ENCODE peak calls at places on chromosomes 11 and 22, in nine cellular contexts. One of them, this sample, is unnamed.

GRCh38 chr22:24592144-24592845 is 578 bp downstream of the LRRC75B start:
- DNase-seq in PC-3: no peak
- DNase-seq in HFF-Myc: no peak
- DNase-seq in CD8-positive, alpha-beta memory T cell: no peak
- DNase-seq in pancreas: no peak
- DNase-seq in astrocyte of the cerebellum: no peak
- DNase-seq in AG10803: peak
- DNase-seq in ovary: peak
- DNase-seq in astrocyte of the spinal cord: no peak
- DNase-seq in this sample: no peak

GRCh38 chr11:119198925-119199324 is 7.2 kb upstream of the CBL start:
- DNase-seq in HFF-Myc: no peak
- DNase-seq in pancreas: no peak
- DNase-seq in astrocyte of the cerebellum: no peak
- DNase-seq in astrocyte of the spinal cord: no peak
- DNase-seq in AG10803: no peak
- DNase-seq in PC-3: no peak
- DNase-seq in ovary: no peak
- DNase-seq in CD8-positive, alpha-beta memory T cell: no peak
- DNase-seq in this sample: no peak

GRCh38 chr11:130916910-130917309 is 631 bp upstream of the SNX19 start:
- DNase-seq in astrocyte of the cerebellum: no peak
- DNase-seq in CD8-positive, alpha-beta memory T cell: no peak
- DNase-seq in astrocyte of the spinal cord: no peak
- DNase-seq in PC-3: no peak
- DNase-seq in AG10803: no peak
- DNase-seq in pancreas: no peak
- DNase-seq in HFF-Myc: no peak
- DNase-seq in ovary: no peak
- DNase-seq in this sample: no peak

GRCh38 chr11:15101072-15101701 is 13.5 kb upstream of the INSC start:
- DNase-seq in AG10803: peak
- DNase-seq in ovary: peak
- DNase-seq in PC-3: peak
- DNase-seq in CD8-positive, alpha-beta memory T cell: peak
- DNase-seq in astrocyte of the cerebellum: peak
- DNase-seq in astrocyte of the spinal cord: peak
- DNase-seq in pancreas: peak
- DNase-seq in HFF-Myc: no peak
- DNase-seq in this sample: no peak

GRCh38 chr11:8613036-8613435 is 19.0 kb upstream of the STK33 start:
- DNase-seq in astrocyte of the spinal cord: no peak
- DNase-seq in CD8-positive, alpha-beta memory T cell: no peak
- DNase-seq in astrocyte of the cerebellum: no peak
- DNase-seq in pancreas: no peak
- DNase-seq in ovary: no peak
- DNase-seq in HFF-Myc: no peak
- DNase-seq in PC-3: no peak
- DNase-seq in AG10803: no peak
- DNase-seq in this sample: peak

GRCh38 chr22:50546326-50547230 is 879 bp downstream of the KLHDC7B start:
- DNase-seq in pancreas: no peak
- DNase-seq in ovary: no peak
- DNase-seq in CD8-positive, alpha-beta memory T cell: peak
- DNase-seq in PC-3: no peak
- DNase-seq in astrocyte of the spinal cord: no peak
- DNase-seq in AG10803: no peak
- DNase-seq in astrocyte of the cerebellum: no peak
- DNase-seq in HFF-Myc: no peak
- DNase-seq in this sample: no peak

GRCh38 chr11:74726547-74727182 is 4.6 kb downstream of the CHRDL2 start:
- DNase-seq in PC-3: peak
- DNase-seq in CD8-positive, alpha-beta memory T cell: peak
- DNase-seq in ovary: peak
- DNase-seq in astrocyte of the spinal cord: peak
- DNase-seq in HFF-Myc: peak
- DNase-seq in astrocyte of the cerebellum: peak
- DNase-seq in AG10803: peak
- DNase-seq in pancreas: peak
- DNase-seq in this sample: peak

GRCh38 chr11:69700278-69701140 is 3.3 kb downstream of the FGF19 start:
- DNase-seq in PC-3: peak
- DNase-seq in astrocyte of the spinal cord: peak
- DNase-seq in CD8-positive, alpha-beta memory T cell: no peak
- DNase-seq in ovary: no peak
- DNase-seq in pancreas: peak
- DNase-seq in HFF-Myc: no peak
- DNase-seq in astrocyte of the cerebellum: peak
- DNase-seq in AG10803: peak
- DNase-seq in this sample: peak

GRCh38 chr11:44464741-44465140 is 100.7 kb upstream of the CD82 start:
- DNase-seq in HFF-Myc: no peak
- DNase-seq in ovary: no peak
- DNase-seq in astrocyte of the cerebellum: no peak
- DNase-seq in PC-3: peak
- DNase-seq in astrocyte of the spinal cord: no peak
- DNase-seq in CD8-positive, alpha-beta memory T cell: no peak
- DNase-seq in AG10803: no peak
- DNase-seq in pancreas: no peak
- DNase-seq in this sample: no peak

GRCh38 chr11:129968611-129969419 is 33.8 kb downstream of the PRDM10 start:
- DNase-seq in HFF-Myc: no peak
- DNase-seq in CD8-positive, alpha-beta memory T cell: no peak
- DNase-seq in ovary: no peak
- DNase-seq in astrocyte of the cerebellum: no peak
- DNase-seq in pancreas: no peak
- DNase-seq in PC-3: no peak
- DNase-seq in astrocyte of the spinal cord: no peak
- DNase-seq in AG10803: no peak
- DNase-seq in this sample: no peak

GRCh38 chr11:114150671-114151070 is 91.2 kb downstream of the ZBTB16 start:
- DNase-seq in astrocyte of the spinal cord: no peak
- DNase-seq in pancreas: no peak
- DNase-seq in ovary: no peak
- DNase-seq in CD8-positive, alpha-beta memory T cell: no peak
- DNase-seq in AG10803: no peak
- DNase-seq in astrocyte of the cerebellum: no peak
- DNase-seq in PC-3: no peak
- DNase-seq in HFF-Myc: no peak
- DNase-seq in this sample: no peak

GRCh38 chr11:96196074-96196787 is 146.8 kb downstream of the MAML2 start:
- DNase-seq in astrocyte of the spinal cord: no peak
- DNase-seq in ovary: no peak
- DNase-seq in pancreas: no peak
- DNase-seq in AG10803: no peak
- DNase-seq in astrocyte of the cerebellum: no peak
- DNase-seq in PC-3: no peak
- DNase-seq in HFF-Myc: no peak
- DNase-seq in CD8-positive, alpha-beta memory T cell: no peak
- DNase-seq in this sample: no peak

GRCh38 chr22:18076060-18076497 is 1.7 kb upstream of the PEX26 start:
- DNase-seq in astrocyte of the cerebellum: peak
- DNase-seq in PC-3: peak
- DNase-seq in AG10803: peak
- DNase-seq in pancreas: peak
- DNase-seq in CD8-positive, alpha-beta memory T cell: no peak
- DNase-seq in HFF-Myc: peak
- DNase-seq in ovary: peak
- DNase-seq in astrocyte of the spinal cord: peak
- DNase-seq in this sample: peak

GRCh38 chr11:62621027-62621566 is 689 bp downstream of the B3GAT3 start:
- DNase-seq in HFF-Myc: no peak
- DNase-seq in AG10803: no peak
- DNase-seq in pancreas: no peak
- DNase-seq in astrocyte of the cerebellum: no peak
- DNase-seq in astrocyte of the spinal cord: no peak
- DNase-seq in ovary: no peak
- DNase-seq in CD8-positive, alpha-beta memory T cell: no peak
- DNase-seq in PC-3: no peak
- DNase-seq in this sample: no peak

GRCh38 chr11:62627718-62628117 is 5.9 kb upstream of the B3GAT3 start:
- DNase-seq in astrocyte of the spinal cord: no peak
- DNase-seq in CD8-positive, alpha-beta memory T cell: no peak
- DNase-seq in astrocyte of the cerebellum: no peak
- DNase-seq in AG10803: no peak
- DNase-seq in PC-3: no peak
- DNase-seq in pancreas: no peak
- DNase-seq in ovary: no peak
- DNase-seq in HFF-Myc: no peak
- DNase-seq in this sample: no peak

GRCh38 chr11:62621567-62622470 is at the start of gene B3GAT3:
- DNase-seq in ovary: peak
- DNase-seq in astrocyte of the cerebellum: peak
- DNase-seq in HFF-Myc: peak
- DNase-seq in pancreas: peak
- DNase-seq in AG10803: peak
- DNase-seq in astrocyte of the spinal cord: peak
- DNase-seq in PC-3: peak
- DNase-seq in CD8-positive, alpha-beta memory T cell: peak
- DNase-seq in this sample: peak

GRCh38 chr11:62622476-62622875 is 690 bp upstream of the B3GAT3 start:
- DNase-seq in pancreas: no peak
- DNase-seq in HFF-Myc: no peak
- DNase-seq in astrocyte of the cerebellum: no peak
- DNase-seq in CD8-positive, alpha-beta memory T cell: no peak
- DNase-seq in AG10803: no peak
- DNase-seq in PC-3: no peak
- DNase-seq in astrocyte of the spinal cord: no peak
- DNase-seq in ovary: no peak
- DNase-seq in this sample: no peak
- H3K4me3 ChIP-seq in pancreas: peak
- H3K4me3 ChIP-seq in HFF-Myc: no peak
- H3K4me3 ChIP-seq in astrocyte of the cerebellum: peak
- H3K4me3 ChIP-seq in CD8-positive, alpha-beta memory T cell: no peak
- H3K4me3 ChIP-seq in AG10803: peak
- H3K4me3 ChIP-seq in PC-3: no peak
- H3K4me3 ChIP-seq in astrocyte of the spinal cord: no peak
- H3K4me3 ChIP-seq in ovary: peak
- H3K4me3 ChIP-seq in this sample: peak

GRCh38 chr22:20464912-20465758 is 27.5 kb upstream of the SCARF2 start:
- DNase-seq in astrocyte of the cerebellum: no peak
- DNase-seq in astrocyte of the spinal cord: no peak
- DNase-seq in AG10803: no peak
- DNase-seq in ovary: no peak
- DNase-seq in PC-3: no peak
- DNase-seq in HFF-Myc: no peak
- DNase-seq in CD8-positive, alpha-beta memory T cell: no peak
- DNase-seq in pancreas: no peak
- DNase-seq in this sample: no peak

GRCh38 chr22:20466659-20467379 is 28.8 kb downstream of the KLHL22 start:
- DNase-seq in ovary: no peak
- DNase-seq in pancreas: peak
- DNase-seq in PC-3: no peak
- DNase-seq in AG10803: no peak
- DNase-seq in astrocyte of the cerebellum: no peak
- DNase-seq in astrocyte of the spinal cord: no peak
- DNase-seq in CD8-positive, alpha-beta memory T cell: no peak
- DNase-seq in HFF-Myc: no peak
- DNase-seq in this sample: no peak

GRCh38 chr22:20464096-20464614 is 26.5 kb upstream of the SCARF2 start:
- DNase-seq in CD8-positive, alpha-beta memory T cell: peak
- DNase-seq in astrocyte of the spinal cord: no peak
- DNase-seq in HFF-Myc: no peak
- DNase-seq in ovary: no peak
- DNase-seq in astrocyte of the cerebellum: no peak
- DNase-seq in AG10803: no peak
- DNase-seq in pancreas: no peak
- DNase-seq in PC-3: no peak
- DNase-seq in this sample: no peak

GRCh38 chr22:20465759-20466077 is 28.1 kb upstream of the SCARF2 start:
- DNase-seq in astrocyte of the cerebellum: no peak
- DNase-seq in pancreas: no peak
- DNase-seq in CD8-positive, alpha-beta memory T cell: no peak
- DNase-seq in astrocyte of the spinal cord: no peak
- DNase-seq in AG10803: no peak
- DNase-seq in PC-3: no peak
- DNase-seq in ovary: no peak
- DNase-seq in HFF-Myc: no peak
- DNase-seq in this sample: no peak

DNA sequence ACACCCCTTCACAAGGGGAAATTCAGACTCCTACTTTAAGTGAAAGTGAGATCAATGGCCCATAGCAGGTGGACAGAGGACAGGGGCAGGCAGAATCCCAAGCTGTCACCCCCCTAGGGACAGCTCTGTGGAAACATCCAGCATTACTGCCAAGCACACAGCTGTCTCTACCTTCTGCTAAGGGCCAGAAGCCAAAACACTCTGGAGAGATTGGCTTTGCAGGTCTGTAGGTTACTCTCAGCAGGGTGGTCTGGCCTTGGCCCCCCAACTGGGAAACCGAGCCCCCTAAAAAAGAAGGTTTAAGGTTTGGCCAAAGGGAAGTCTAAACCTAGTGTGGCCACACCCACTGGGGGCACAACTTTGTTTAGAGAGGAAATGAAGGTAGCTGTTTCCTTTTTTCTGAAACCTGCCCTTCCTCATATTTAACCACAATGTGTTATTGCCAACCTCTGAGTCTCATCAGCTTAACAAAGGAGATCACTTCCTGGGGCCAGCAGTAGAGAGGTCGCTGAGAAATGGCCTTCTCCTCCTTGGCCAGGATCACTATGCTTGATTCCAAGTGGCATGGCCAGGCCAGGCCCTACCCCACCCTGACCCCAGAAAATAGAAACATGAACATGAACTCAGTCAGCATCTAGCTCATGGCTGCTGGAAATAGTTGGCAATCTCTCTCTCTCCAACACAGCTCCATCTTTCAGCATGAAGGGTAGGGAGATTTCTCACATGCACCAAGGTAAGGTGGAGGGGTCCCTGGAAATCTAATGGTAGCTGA is 25.9 kb upstream of the SCARF2 start:
- DNase-seq in CD8-positive, alpha-beta memory T cell: peak
- DNase-seq in PC-3: no peak
- DNase-seq in HFF-Myc: no peak
- DNase-seq in pancreas: no peak
- DNase-seq in astrocyte of the cerebellum: no peak
- DNase-seq in astrocyte of the spinal cord: no peak
- DNase-seq in AG10803: no peak
- DNase-seq in ovary: no peak
- DNase-seq in this sample: no peak
- H3K4me3 ChIP-seq in CD8-positive, alpha-beta memory T cell: peak
- H3K4me3 ChIP-seq in PC-3: no peak
- H3K4me3 ChIP-seq in HFF-Myc: no peak
- H3K4me3 ChIP-seq in pancreas: no peak
- H3K4me3 ChIP-seq in astrocyte of the cerebellum: no peak
- H3K4me3 ChIP-seq in astrocyte of the spinal cord: no peak
- H3K4me3 ChIP-seq in AG10803: no peak
- H3K4me3 ChIP-seq in ovary: no peak
- H3K4me3 ChIP-seq in this sample: no peak

GRCh38 chr22:47155131-47155885 is 392.9 kb downstream of the TBC1D22A start:
- DNase-seq in ovary: no peak
- DNase-seq in HFF-Myc: no peak
- DNase-seq in CD8-positive, alpha-beta memory T cell: no peak
- DNase-seq in AG10803: no peak
- DNase-seq in astrocyte of the cerebellum: no peak
- DNase-seq in PC-3: no peak
- DNase-seq in astrocyte of the spinal cord: no peak
- DNase-seq in pancreas: no peak
- DNase-seq in this sample: no peak
- H3K4me3 ChIP-seq in ovary: no peak
- H3K4me3 ChIP-seq in HFF-Myc: no peak
- H3K4me3 ChIP-seq in CD8-positive, alpha-beta memory T cell: no peak
- H3K4me3 ChIP-seq in AG10803: peak
- H3K4me3 ChIP-seq in astrocyte of the cerebellum: no peak
- H3K4me3 ChIP-seq in PC-3: peak
- H3K4me3 ChIP-seq in astrocyte of the spinal cord: no peak
- H3K4me3 ChIP-seq in pancreas: peak
- H3K4me3 ChIP-seq in this sample: no peak

GRCh38 chr11:11444027-11444799 is 91.2 kb upstream of the CSNK2A3 start:
- DNase-seq in CD8-positive, alpha-beta memory T cell: no peak
- DNase-seq in astrocyte of the cerebellum: peak
- DNase-seq in HFF-Myc: no peak
- DNase-seq in pancreas: no peak
- DNase-seq in AG10803: no peak
- DNase-seq in PC-3: no peak
- DNase-seq in astrocyte of the spinal cord: peak
- DNase-seq in ovary: no peak
- DNase-seq in this sample: peak
- H3K4me3 ChIP-seq in CD8-positive, alpha-beta memory T cell: no peak
- H3K4me3 ChIP-seq in astrocyte of the cerebellum: no peak
- H3K4me3 ChIP-seq in HFF-Myc: no peak
- H3K4me3 ChIP-seq in pancreas: no peak
- H3K4me3 ChIP-seq in AG10803: no peak
- H3K4me3 ChIP-seq in PC-3: no peak
- H3K4me3 ChIP-seq in astrocyte of the spinal cord: no peak
- H3K4me3 ChIP-seq in ovary: no peak
- H3K4me3 ChIP-seq in this sample: no peak